ENCODE peak calls at places on chromosomes 12 and 14, in five cellular contexts. One of them, this sample, is unnamed.

GRCh38 chr14:66563731-66564130 is 55.8 kb downstream of the GPHN start:
- DNase-seq in amygdala: no peak
- DNase-seq in omental fat pad: no peak
- DNase-seq in occipital lobe: no peak
- DNase-seq in hypothalamus: no peak
- DNase-seq in this sample: no peak

GRCh38 chr12:124191024-124191359 is 103.9 kb upstream of the RFLNA start:
- DNase-seq in amygdala: no peak
- DNase-seq in omental fat pad: no peak
- DNase-seq in occipital lobe: no peak
- DNase-seq in hypothalamus: no peak
- DNase-seq in this sample: no peak

GRCh38 chr12:126936181-126936851 is 1330.7 kb upstream of the TMEM132C start:
- DNase-seq in amygdala: peak; percentile 37
- DNase-seq in omental fat pad: no peak
- DNase-seq in occipital lobe: peak; percentile 83
- DNase-seq in hypothalamus: no peak
- DNase-seq in this sample: peak; percentile 76

GRCh38 chr14:76382495-76382832 is 6.5 kb downstream of the ESRRB start:
- DNase-seq in amygdala: no peak
- DNase-seq in omental fat pad: no peak
- DNase-seq in occipital lobe: no peak
- DNase-seq in hypothalamus: no peak
- DNase-seq in this sample: no peak

GRCh38 chr12:74365178-74365964 is 172.3 kb upstream of the ATXN7L3B start:
- DNase-seq in amygdala: peak; percentile 2
- DNase-seq in omental fat pad: no peak
- DNase-seq in occipital lobe: no peak
- DNase-seq in hypothalamus: no peak
- DNase-seq in this sample: no peak

GRCh38 chr14:99820702-99821331 is 27.6 kb downstream of the EML1 start:
- DNase-seq in amygdala: no peak
- DNase-seq in omental fat pad: no peak
- DNase-seq in occipital lobe: no peak
- DNase-seq in hypothalamus: no peak
- DNase-seq in this sample: no peak

GRCh38 chr12:87054225-87054624 is 798.0 kb upstream of the MGAT4C start:
- DNase-seq in amygdala: no peak
- DNase-seq in omental fat pad: no peak
- DNase-seq in occipital lobe: no peak
- DNase-seq in hypothalamus: no peak
- DNase-seq in this sample: no peak

GRCh38 chr12:52197371-52198231 is 5.8 kb upstream of the KRT80 start:
- DNase-seq in amygdala: no peak
- DNase-seq in omental fat pad: no peak
- DNase-seq in occipital lobe: no peak
- DNase-seq in hypothalamus: no peak
- DNase-seq in this sample: no peak

GRCh38 chr12:1220127-1221092 is 229.4 kb downstream of the ERC1 start:
- DNase-seq in amygdala: no peak
- DNase-seq in omental fat pad: no peak
- DNase-seq in occipital lobe: no peak
- DNase-seq in hypothalamus: no peak
- DNase-seq in this sample: no peak

GRCh38 chr12:1117970-1118563 is 127.0 kb downstream of the ERC1 start:
- DNase-seq in amygdala: peak; percentile 47
- DNase-seq in omental fat pad: peak; percentile 82
- DNase-seq in occipital lobe: no peak
- DNase-seq in hypothalamus: no peak
- DNase-seq in this sample: no peak

GRCh38 chr12:109544955-109545531 is 28.3 kb downstream of the MMAB start:
- DNase-seq in amygdala: no peak
- DNase-seq in omental fat pad: no peak
- DNase-seq in occipital lobe: no peak
- DNase-seq in hypothalamus: no peak
- DNase-seq in this sample: no peak

GRCh38 chr12:42977451-42978230 is 388.1 kb upstream of the PRICKLE1 start:
- DNase-seq in amygdala: no peak
- DNase-seq in omental fat pad: no peak
- DNase-seq in occipital lobe: no peak
- DNase-seq in hypothalamus: no peak
- DNase-seq in this sample: no peak

GRCh38 chr12:71134405-71134804 is 23.4 kb downstream of the TSPAN8 start:
- DNase-seq in amygdala: no peak
- DNase-seq in omental fat pad: no peak
- DNase-seq in occipital lobe: no peak
- DNase-seq in hypothalamus: no peak
- DNase-seq in this sample: no peak

GRCh38 chr14:76872796-76873432 is 46.7 kb downstream of the LRRC74A start:
- DNase-seq in amygdala: peak; percentile 53
- DNase-seq in omental fat pad: peak; percentile 66
- DNase-seq in occipital lobe: no peak
- DNase-seq in hypothalamus: no peak
- DNase-seq in this sample: peak; percentile 73

GRCh38 chr14:72560331-72560730 is 333.6 kb downstream of the DPF3 start:
- DNase-seq in amygdala: no peak
- DNase-seq in omental fat pad: no peak
- DNase-seq in occipital lobe: no peak
- DNase-seq in hypothalamus: no peak
- DNase-seq in this sample: no peak

GRCh38 chr12:31783996-31784645 is 55.3 kb upstream of the AMN1 start:
- DNase-seq in amygdala: no peak
- DNase-seq in omental fat pad: no peak
- DNase-seq in occipital lobe: no peak
- DNase-seq in hypothalamus: no peak
- DNase-seq in this sample: no peak